ENCODE peak calls at places on chromosomes 5 and 9, in six cellular contexts. H is A549, L is GM23338, R is HCT116, O is K562, K is Panc1. U is an unnamed sample.

GRCh38 chr5:133687212-133688051 is 75.1 kb upstream of the FSTL4 start:
- DNase-seq in H (no peak), L (no peak), R (no peak), O (no peak), K (no peak), U (no peak)

GRCh38 chr9:91856419-91856818 is 93.6 kb downstream of the ROR2 start:
- DNase-seq in H (no peak), L (no peak), R (no peak), O (no peak), K (no peak), U (no peak)

GRCh38 chr5:142782976-142783539 is 12.9 kb downstream of the ARHGAP26 start:
- DNase-seq in H (no peak), L (no peak), R (no peak), O (no peak), K (no peak), U (no peak)

GRCh38 chr5:157890825-157891587 is 32.1 kb upstream of the CLINT1 start:
- DNase-seq in H (no peak), L (peak; percentile 17), R (no peak), O (no peak), K (no peak), U (no peak)

GRCh38 chr9:19759066-19759465 is 29.8 kb downstream of the SLC24A2 start:
- DNase-seq in H (no peak), L (no peak), R (no peak), O (no peak), K (no peak), U (no peak)

GRCh38 chr5:67855523-67855922 is 360.0 kb upstream of the PIK3R1 start:
- DNase-seq in H (no peak), L (no peak), R (no peak), O (no peak), K (no peak), U (no peak)

GRCh38 chr9:18721267-18722079 is 247.5 kb downstream of the ADAMTSL1 start:
- DNase-seq in H (no peak), L (no peak), R (no peak), O (no peak), K (no peak), U (no peak)

GRCh38 chr5:68315679-68316271 is 100.2 kb downstream of the PIK3R1 start:
- DNase-seq in H (no peak), L (no peak), R (no peak), O (no peak), K (no peak), U (no peak)

GRCh38 chr5:119274024-119274766 is 81.6 kb upstream of the TNFAIP8 start:
- DNase-seq in H (no peak), L (no peak), R (peak; percentile 76), O (no peak), K (no peak), U (no peak)

GRCh38 chr5:143426437-143426991 is 23.0 kb upstream of the NR3C1 start:
- DNase-seq in H (no peak), L (no peak), R (no peak), O (no peak), K (no peak), U (no peak)

GRCh38 chr9:124040935-124041816 is 29.6 kb downstream of the LHX2 start:
- DNase-seq in H (peak; percentile 82), L (peak; percentile 63), R (no peak), O (peak; percentile 88), K (peak; percentile 17), U (peak; percentile 20)

GRCh38 chr5:137666109-137666850 is 69.6 kb downstream of the KLHL3 start:
- DNase-seq in H (no peak), L (no peak), R (no peak), O (no peak), K (no peak), U (peak; percentile 23)

GRCh38 chr5:177130211-177131018 is 3.2 kb upstream of the NSD1 start:
- DNase-seq in H (no peak), L (peak; percentile 60), R (no peak), O (no peak), K (no peak), U (no peak)

GRCh38 chr9:114691046-114691955 is 9.3 kb upstream of the TEX48 start:
- DNase-seq in H (peak; percentile 78), L (no peak), R (peak; percentile 85), O (no peak), K (peak; percentile 78), U (no peak)

GRCh38 chr5:142482207-142482606 is 157.4 kb upstream of the SPRY4 start:
- DNase-seq in H (no peak), L (no peak), R (no peak), O (no peak), K (no peak), U (no peak)

GRCh38 chr5:50794812-50795211 is 128.4 kb downstream of the PARP8 start:
- DNase-seq in H (no peak), L (no peak), R (no peak), O (no peak), K (no peak), U (no peak)

GRCh38 chr9:88835038-88835466 is 156.2 kb upstream of the S1PR3 start:
- DNase-seq in H (no peak), L (no peak), R (no peak), O (no peak), K (no peak), U (no peak)

GRCh38 chr5:146565764-146566163 is 49.8 kb upstream of the GPR151 start:
- DNase-seq in H (peak; percentile 82), L (peak; percentile 90), R (peak; percentile 63), O (peak; percentile 67), K (no peak), U (no peak)

GRCh38 chr5:146836226-146836842 is 42.2 kb downstream of the PPP2R2B start:
- DNase-seq in H (no peak), L (no peak), R (no peak), O (no peak), K (no peak), U (no peak)

GRCh38 chr5:63923914-63924313 is 38.3 kb downstream of the HTR1A start:
- DNase-seq in H (no peak), L (no peak), R (no peak), O (no peak), K (no peak), U (no peak)

GRCh38 chr5:127994087-127994660 is 89.4 kb upstream of the SLC12A2 start:
- DNase-seq in H (no peak), L (no peak), R (no peak), O (no peak), K (no peak), U (no peak)
- TF ChIP-seq REST in H (no peak), L (no peak), R (no peak), O (no peak), K (no peak), U (no peak)

GRCh38 chr5:59591162-59591561 is 302.4 kb downstream of the PDE4D start:
- DNase-seq in H (no peak), L (no peak), R (no peak), O (no peak), K (no peak), U (no peak)
- H3K27ac ChIP-seq in H (peak overlapping the region; percentile 89), L (no peak overlapping the region), R (no peak overlapping the region), O (no peak overlapping the region), K (no peak overlapping the region), U (no peak overlapping the region)

GRCh38 chr9:110900451-110900850 is 137.8 kb downstream of the LPAR1 start:
- DNase-seq in H (no peak), L (no peak), R (no peak), O (no peak), K (no peak), U (no peak)

GRCh38 chr9:110895141-110895912 is 142.9 kb downstream of the LPAR1 start:
- DNase-seq in H (no peak), L (no peak), R (no peak), O (no peak), K (no peak), U (no peak)

GRCh38 chr9:110897899-110898298 is 140.4 kb downstream of the LPAR1 start:
- DNase-seq in H (no peak), L (no peak), R (no peak), O (no peak), K (no peak), U (no peak)

DNA sequence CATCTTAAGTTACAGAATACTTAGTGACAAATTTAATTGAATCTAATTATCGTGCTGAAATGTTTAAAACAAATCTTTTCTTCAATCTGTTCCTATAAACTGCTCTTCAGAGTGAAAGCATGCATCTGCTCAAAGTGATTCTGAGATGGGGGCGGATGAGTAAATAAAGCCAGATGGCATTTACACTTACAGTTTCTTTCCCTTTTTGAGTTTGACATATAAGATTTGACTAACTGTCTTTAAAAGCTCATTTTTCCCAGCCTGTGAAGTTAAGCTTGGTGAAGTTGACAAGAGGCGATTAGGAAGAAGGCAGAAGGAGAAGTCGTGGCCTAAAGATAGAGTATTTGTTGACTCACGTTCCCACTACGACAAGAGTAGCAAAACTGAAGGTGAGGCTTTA is 137.4 kb downstream of the LPAR1 start:
- DNase-seq in H (no peak), L (no peak), R (no peak), O (no peak), K (no peak), U (no peak)
- TF ChIP-seq REST in H (no peak), L (no peak), R (no peak), O (no peak), K (no peak), U (no peak)

DNA sequence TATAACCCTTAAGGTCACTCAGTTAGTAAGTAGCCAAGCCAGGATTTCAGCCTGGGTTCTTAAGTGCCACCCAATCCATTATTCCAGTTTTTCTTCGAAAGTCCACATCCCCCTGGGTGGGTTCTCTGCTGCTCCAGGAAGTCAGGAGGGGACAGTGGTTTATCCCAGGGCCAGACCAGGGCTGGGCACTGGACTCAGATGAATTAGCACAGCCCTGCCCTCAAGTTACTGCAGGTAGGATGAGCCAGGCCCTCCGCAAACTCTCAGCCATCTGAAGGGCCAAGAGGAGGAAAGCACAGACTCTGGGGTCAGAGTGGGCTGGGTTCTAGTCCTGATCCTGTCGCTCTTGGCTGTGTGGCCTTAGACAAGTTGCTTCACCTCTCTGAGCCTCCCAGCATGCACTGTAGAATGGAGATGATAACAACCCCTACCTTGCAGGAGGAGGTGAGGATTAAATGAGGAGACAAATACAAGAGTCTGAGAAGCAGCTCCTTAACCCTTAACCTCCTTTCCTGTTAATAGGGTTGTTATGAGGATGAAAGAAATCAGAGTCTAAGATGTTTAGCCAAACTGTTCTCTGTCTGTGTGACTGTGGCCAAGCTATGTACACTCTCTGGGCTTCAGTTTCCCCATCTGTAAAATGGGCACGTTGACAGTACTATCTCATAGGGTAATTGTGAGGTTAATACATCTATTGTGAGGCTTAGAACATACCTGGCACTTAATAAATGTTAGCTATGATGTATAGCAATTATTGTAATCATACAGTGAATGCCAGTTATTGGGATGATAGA is 6.8 kb upstream of the NEURL1B start:
- DNase-seq in H (no peak), L (no peak), R (no peak), O (no peak), K (no peak), U (no peak)
- H3K27ac ChIP-seq in H (no peak overlapping the region), L (no peak overlapping the region), R (no peak overlapping the region), O (no peak overlapping the region), K (no peak overlapping the region), U (no peak overlapping the region)

GRCh38 chr9:84670801-84671153 is 1.2 kb downstream of the NTRK2 start:
- DNase-seq in H (no peak), L (no peak), R (no peak), O (no peak), K (no peak), U (no peak)
- TF ChIP-seq REST in H (no peak), L (no peak), R (no peak), O (no peak), K (no peak), U (no peak)

GRCh38 chr5:150163547-150164059 is 3.0 kb upstream of the CDX1 start:
- DNase-seq in H (no peak), L (peak; percentile 57), R (no peak), O (peak; percentile 44), K (no peak), U (no peak)
- H3K27ac ChIP-seq in H (no peak overlapping the region), L (no peak overlapping the region), R (no peak overlapping the region), O (no peak overlapping the region), K (no peak overlapping the region), U (no peak overlapping the region)

GRCh38 chr9:108580021-108580439 is 275.8 kb downstream of the ACTL7B start:
- DNase-seq in H (peak; percentile 81), L (no peak), R (peak; percentile 95), O (no peak), K (no peak), U (peak; percentile 79)
- TF ChIP-seq REST in H (no peak), L (no peak), R (no peak), O (no peak), K (no peak), U (no peak)